ENCODE peak calls at places on chromosomes 7 and 10, in eight cellular contexts. One of them, this sample, is unnamed.

GRCh38 chr10:114857922-114858629 is 36.5 kb downstream of the FHIP2A start:
- DNase-seq in NCI-H1092 treated with DMSO at 0.1 percent for 48 hours: no peak
- DNase-seq in lower lobe of right lung: no peak
- DNase-seq in aorta: no peak
- DNase-seq in COR-L47: no peak
- DNase-seq in IMR-90: no peak
- DNase-seq in breast epithelium: no peak
- DNase-seq in stimulated activated CD4-positive, alpha-beta T cell treated with anti-CD3 and anti-CD28 coated beads, TNF-alpha, amount 100 ng/mL, for 4 hours: no peak
- DNase-seq in this sample: no peak

GRCh38 chr7:25727446-25727845 is 424.6 kb upstream of the NFE2L3 start:
- DNase-seq in aorta: no peak
- DNase-seq in breast epithelium: no peak
- DNase-seq in IMR-90: no peak
- DNase-seq in lower lobe of right lung: no peak
- DNase-seq in NCI-H1092 treated with DMSO at 0.1 percent for 48 hours: no peak
- DNase-seq in COR-L47: no peak
- DNase-seq in stimulated activated CD4-positive, alpha-beta T cell treated with anti-CD3 and anti-CD28 coated beads, TNF-alpha, amount 100 ng/mL, for 4 hours: no peak
- DNase-seq in this sample: no peak

GRCh38 chr10:43594944-43595589 is 11.2 kb upstream of the ZNF485 start:
- DNase-seq in aorta: no peak
- DNase-seq in lower lobe of right lung: no peak
- DNase-seq in breast epithelium: no peak
- DNase-seq in COR-L47: no peak
- DNase-seq in NCI-H1092 treated with DMSO at 0.1 percent for 48 hours: no peak
- DNase-seq in stimulated activated CD4-positive, alpha-beta T cell treated with anti-CD3 and anti-CD28 coated beads, TNF-alpha, amount 100 ng/mL, for 4 hours: no peak
- DNase-seq in IMR-90: peak; percentile 50
- DNase-seq in this sample: peak; percentile 54

GRCh38 chr7:23277359-23277989 is 21.7 kb upstream of the MALSU1 start:
- DNase-seq in breast epithelium: no peak
- DNase-seq in aorta: no peak
- DNase-seq in lower lobe of right lung: no peak
- DNase-seq in COR-L47: peak; percentile 61
- DNase-seq in IMR-90: peak; percentile 75
- DNase-seq in NCI-H1092 treated with DMSO at 0.1 percent for 48 hours: peak; percentile 66
- DNase-seq in stimulated activated CD4-positive, alpha-beta T cell treated with anti-CD3 and anti-CD28 coated beads, TNF-alpha, amount 100 ng/mL, for 4 hours: no peak
- DNase-seq in this sample: peak; percentile 77

GRCh38 chr7:3033581-3033980 is 10.1 kb downstream of the CARD11 start:
- DNase-seq in stimulated activated CD4-positive, alpha-beta T cell treated with anti-CD3 and anti-CD28 coated beads, TNF-alpha, amount 100 ng/mL, for 4 hours: no peak
- DNase-seq in lower lobe of right lung: no peak
- DNase-seq in NCI-H1092 treated with DMSO at 0.1 percent for 48 hours: peak; percentile 40
- DNase-seq in IMR-90: no peak
- DNase-seq in COR-L47: no peak
- DNase-seq in breast epithelium: no peak
- DNase-seq in aorta: no peak
- DNase-seq in this sample: peak; percentile 77

GRCh38 chr7:130356121-130356759 is 11.6 kb downstream of the CPA5 start:
- DNase-seq in aorta: peak; percentile 66
- DNase-seq in COR-L47: no peak
- DNase-seq in lower lobe of right lung: no peak
- DNase-seq in IMR-90: peak; percentile 99
- DNase-seq in breast epithelium: peak; percentile 86
- DNase-seq in NCI-H1092 treated with DMSO at 0.1 percent for 48 hours: no peak
- DNase-seq in stimulated activated CD4-positive, alpha-beta T cell treated with anti-CD3 and anti-CD28 coated beads, TNF-alpha, amount 100 ng/mL, for 4 hours: no peak
- DNase-seq in this sample: no peak

GRCh38 chr10:26779176-26779860 is 81.4 kb downstream of the ABI1 start:
- DNase-seq in lower lobe of right lung: no peak
- DNase-seq in aorta: no peak
- DNase-seq in NCI-H1092 treated with DMSO at 0.1 percent for 48 hours: no peak
- DNase-seq in stimulated activated CD4-positive, alpha-beta T cell treated with anti-CD3 and anti-CD28 coated beads, TNF-alpha, amount 100 ng/mL, for 4 hours: no peak
- DNase-seq in COR-L47: no peak
- DNase-seq in breast epithelium: no peak
- DNase-seq in IMR-90: no peak
- DNase-seq in this sample: no peak

GRCh38 chr10:29204119-29204518 is 84.8 kb upstream of the LYZL1 start:
- DNase-seq in IMR-90: no peak
- DNase-seq in NCI-H1092 treated with DMSO at 0.1 percent for 48 hours: no peak
- DNase-seq in stimulated activated CD4-positive, alpha-beta T cell treated with anti-CD3 and anti-CD28 coated beads, TNF-alpha, amount 100 ng/mL, for 4 hours: no peak
- DNase-seq in lower lobe of right lung: no peak
- DNase-seq in COR-L47: no peak
- DNase-seq in breast epithelium: no peak
- DNase-seq in aorta: no peak
- DNase-seq in this sample: no peak

GRCh38 chr10:6201511-6201975 is 1.2 kb upstream of the PFKFB3 start:
- DNase-seq in COR-L47: no peak
- DNase-seq in stimulated activated CD4-positive, alpha-beta T cell treated with anti-CD3 and anti-CD28 coated beads, TNF-alpha, amount 100 ng/mL, for 4 hours: peak; percentile 71
- DNase-seq in lower lobe of right lung: peak; percentile 86
- DNase-seq in NCI-H1092 treated with DMSO at 0.1 percent for 48 hours: peak; percentile 26
- DNase-seq in IMR-90: peak; percentile 70
- DNase-seq in breast epithelium: peak; percentile 56
- DNase-seq in aorta: peak; percentile 90
- DNase-seq in this sample: peak; percentile 89

GRCh38 chr7:134366481-134366880 is 49.8 kb upstream of the SLC35B4 start:
- DNase-seq in IMR-90: no peak
- DNase-seq in aorta: no peak
- DNase-seq in NCI-H1092 treated with DMSO at 0.1 percent for 48 hours: no peak
- DNase-seq in COR-L47: no peak
- DNase-seq in lower lobe of right lung: no peak
- DNase-seq in breast epithelium: no peak
- DNase-seq in stimulated activated CD4-positive, alpha-beta T cell treated with anti-CD3 and anti-CD28 coated beads, TNF-alpha, amount 100 ng/mL, for 4 hours: no peak
- DNase-seq in this sample: no peak

GRCh38 chr10:31034041-31034918 is 2.6 kb upstream of the ZNF438 start:
- DNase-seq in breast epithelium: no peak
- DNase-seq in lower lobe of right lung: no peak
- DNase-seq in COR-L47: no peak
- DNase-seq in stimulated activated CD4-positive, alpha-beta T cell treated with anti-CD3 and anti-CD28 coated beads, TNF-alpha, amount 100 ng/mL, for 4 hours: no peak
- DNase-seq in NCI-H1092 treated with DMSO at 0.1 percent for 48 hours: no peak
- DNase-seq in aorta: no peak
- DNase-seq in IMR-90: peak; percentile 97
- DNase-seq in this sample: no peak

GRCh38 chr10:15486404-15486803 is 115.3 kb upstream of the FAM171A1 start:
- DNase-seq in NCI-H1092 treated with DMSO at 0.1 percent for 48 hours: no peak
- DNase-seq in breast epithelium: no peak
- DNase-seq in stimulated activated CD4-positive, alpha-beta T cell treated with anti-CD3 and anti-CD28 coated beads, TNF-alpha, amount 100 ng/mL, for 4 hours: no peak
- DNase-seq in lower lobe of right lung: no peak
- DNase-seq in IMR-90: peak; percentile 9
- DNase-seq in aorta: no peak
- DNase-seq in COR-L47: no peak
- DNase-seq in this sample: no peak

GRCh38 chr7:105309235-105310156 is 79.2 kb downstream of the SRPK2 start:
- DNase-seq in lower lobe of right lung: no peak
- DNase-seq in COR-L47: peak; percentile 6
- DNase-seq in aorta: no peak
- DNase-seq in IMR-90: no peak
- DNase-seq in NCI-H1092 treated with DMSO at 0.1 percent for 48 hours: no peak
- DNase-seq in breast epithelium: no peak
- DNase-seq in stimulated activated CD4-positive, alpha-beta T cell treated with anti-CD3 and anti-CD28 coated beads, TNF-alpha, amount 100 ng/mL, for 4 hours: no peak
- DNase-seq in this sample: peak; percentile 29

GRCh38 chr10:50152792-50153272 is 85.1 kb downstream of the WASHC2A start:
- DNase-seq in aorta: no peak
- DNase-seq in IMR-90: no peak
- DNase-seq in NCI-H1092 treated with DMSO at 0.1 percent for 48 hours: no peak
- DNase-seq in breast epithelium: no peak
- DNase-seq in stimulated activated CD4-positive, alpha-beta T cell treated with anti-CD3 and anti-CD28 coated beads, TNF-alpha, amount 100 ng/mL, for 4 hours: no peak
- DNase-seq in lower lobe of right lung: peak; percentile 52
- DNase-seq in COR-L47: no peak
- DNase-seq in this sample: no peak

GRCh38 chr10:110568055-110568735 is 700 bp downstream of the SMC3 start:
- DNase-seq in COR-L47: peak; percentile 6
- DNase-seq in NCI-H1092 treated with DMSO at 0.1 percent for 48 hours: peak; percentile 29
- DNase-seq in breast epithelium: no peak
- DNase-seq in aorta: no peak
- DNase-seq in stimulated activated CD4-positive, alpha-beta T cell treated with anti-CD3 and anti-CD28 coated beads, TNF-alpha, amount 100 ng/mL, for 4 hours: peak; percentile 28
- DNase-seq in lower lobe of right lung: peak; percentile 64
- DNase-seq in IMR-90: no peak
- DNase-seq in this sample: peak; percentile 55

GRCh38 chr7:24769014-24769830 is 12.0 kb upstream of the GSDME start:
- DNase-seq in lower lobe of right lung: no peak
- DNase-seq in IMR-90: no peak
- DNase-seq in NCI-H1092 treated with DMSO at 0.1 percent for 48 hours: no peak
- DNase-seq in breast epithelium: no peak
- DNase-seq in stimulated activated CD4-positive, alpha-beta T cell treated with anti-CD3 and anti-CD28 coated beads, TNF-alpha, amount 100 ng/mL, for 4 hours: no peak
- DNase-seq in aorta: no peak
- DNase-seq in COR-L47: no peak
- DNase-seq in this sample: no peak

GRCh38 chr7:90210925-90211324 is 615 bp upstream of the STEAP2 start:
- DNase-seq in IMR-90: no peak
- DNase-seq in breast epithelium: no peak
- DNase-seq in COR-L47: no peak
- DNase-seq in lower lobe of right lung: no peak
- DNase-seq in NCI-H1092 treated with DMSO at 0.1 percent for 48 hours: no peak
- DNase-seq in stimulated activated CD4-positive, alpha-beta T cell treated with anti-CD3 and anti-CD28 coated beads, TNF-alpha, amount 100 ng/mL, for 4 hours: no peak
- DNase-seq in aorta: no peak
- DNase-seq in this sample: no peak

GRCh38 chr10:80260295-80261243 is 28.9 kb downstream of the MAT1A start:
- DNase-seq in stimulated activated CD4-positive, alpha-beta T cell treated with anti-CD3 and anti-CD28 coated beads, TNF-alpha, amount 100 ng/mL, for 4 hours: no peak
- DNase-seq in IMR-90: no peak
- DNase-seq in COR-L47: no peak
- DNase-seq in breast epithelium: no peak
- DNase-seq in aorta: no peak
- DNase-seq in lower lobe of right lung: no peak
- DNase-seq in NCI-H1092 treated with DMSO at 0.1 percent for 48 hours: peak; percentile 10
- DNase-seq in this sample: peak; percentile 40

GRCh38 chr10:74156919-74157289 is 5.9 kb downstream of the ADK start:
- DNase-seq in COR-L47: no peak
- DNase-seq in NCI-H1092 treated with DMSO at 0.1 percent for 48 hours: no peak
- DNase-seq in IMR-90: peak; percentile 60
- DNase-seq in aorta: no peak
- DNase-seq in stimulated activated CD4-positive, alpha-beta T cell treated with anti-CD3 and anti-CD28 coated beads, TNF-alpha, amount 100 ng/mL, for 4 hours: no peak
- DNase-seq in lower lobe of right lung: no peak
- DNase-seq in breast epithelium: no peak
- DNase-seq in this sample: peak; percentile 42

GRCh38 chr7:5827755-5828154 is 46.3 kb upstream of the RNF216 start:
- DNase-seq in NCI-H1092 treated with DMSO at 0.1 percent for 48 hours: no peak
- DNase-seq in COR-L47: no peak
- DNase-seq in lower lobe of right lung: peak; percentile 52
- DNase-seq in stimulated activated CD4-positive, alpha-beta T cell treated with anti-CD3 and anti-CD28 coated beads, TNF-alpha, amount 100 ng/mL, for 4 hours: peak; percentile 20
- DNase-seq in IMR-90: no peak
- DNase-seq in aorta: peak; percentile 29
- DNase-seq in breast epithelium: no peak
- DNase-seq in this sample: peak; percentile 52

GRCh38 chr7:34091330-34091917 is 186.1 kb downstream of the BMPER start:
- DNase-seq in aorta: no peak
- DNase-seq in stimulated activated CD4-positive, alpha-beta T cell treated with anti-CD3 and anti-CD28 coated beads, TNF-alpha, amount 100 ng/mL, for 4 hours: no peak
- DNase-seq in breast epithelium: no peak
- DNase-seq in COR-L47: no peak
- DNase-seq in lower lobe of right lung: no peak
- DNase-seq in IMR-90: peak; percentile 69
- DNase-seq in NCI-H1092 treated with DMSO at 0.1 percent for 48 hours: peak; percentile 7
- DNase-seq in this sample: peak; percentile 25

GRCh38 chr10:97673736-97674525 is 13.1 kb downstream of the AVPI1 start:
- DNase-seq in NCI-H1092 treated with DMSO at 0.1 percent for 48 hours: no peak
- DNase-seq in COR-L47: no peak
- DNase-seq in breast epithelium: no peak
- DNase-seq in lower lobe of right lung: no peak
- DNase-seq in stimulated activated CD4-positive, alpha-beta T cell treated with anti-CD3 and anti-CD28 coated beads, TNF-alpha, amount 100 ng/mL, for 4 hours: no peak
- DNase-seq in IMR-90: peak; percentile 79
- DNase-seq in aorta: no peak
- DNase-seq in this sample: peak; percentile 19

GRCh38 chr10:133455611-133456031 is 1.9 kb downstream of the SCART1 start:
- DNase-seq in stimulated activated CD4-positive, alpha-beta T cell treated with anti-CD3 and anti-CD28 coated beads, TNF-alpha, amount 100 ng/mL, for 4 hours: no peak
- DNase-seq in aorta: no peak
- DNase-seq in COR-L47: no peak
- DNase-seq in lower lobe of right lung: no peak
- DNase-seq in breast epithelium: peak; percentile 8
- DNase-seq in NCI-H1092 treated with DMSO at 0.1 percent for 48 hours: no peak
- DNase-seq in IMR-90: no peak
- DNase-seq in this sample: no peak

GRCh38 chr7:26356929-26357792 is 65.5 kb downstream of the SNX10 start:
- DNase-seq in COR-L47: no peak
- DNase-seq in lower lobe of right lung: no peak
- DNase-seq in NCI-H1092 treated with DMSO at 0.1 percent for 48 hours: no peak
- DNase-seq in aorta: no peak
- DNase-seq in IMR-90: no peak
- DNase-seq in breast epithelium: no peak
- DNase-seq in stimulated activated CD4-positive, alpha-beta T cell treated with anti-CD3 and anti-CD28 coated beads, TNF-alpha, amount 100 ng/mL, for 4 hours: no peak
- DNase-seq in this sample: no peak

GRCh38 chr7:120949393-120949799 is 1.2 kb upstream of the ING3 start:
- DNase-seq in lower lobe of right lung: no peak
- DNase-seq in IMR-90: no peak
- DNase-seq in stimulated activated CD4-positive, alpha-beta T cell treated with anti-CD3 and anti-CD28 coated beads, TNF-alpha, amount 100 ng/mL, for 4 hours: no peak
- DNase-seq in aorta: no peak
- DNase-seq in NCI-H1092 treated with DMSO at 0.1 percent for 48 hours: no peak
- DNase-seq in COR-L47: no peak
- DNase-seq in breast epithelium: no peak
- DNase-seq in this sample: no peak

GRCh38 chr7:35329026-35329425 is 75.1 kb upstream of the TBX20 start:
- DNase-seq in lower lobe of right lung: no peak
- DNase-seq in stimulated activated CD4-positive, alpha-beta T cell treated with anti-CD3 and anti-CD28 coated beads, TNF-alpha, amount 100 ng/mL, for 4 hours: no peak
- DNase-seq in aorta: no peak
- DNase-seq in breast epithelium: no peak
- DNase-seq in NCI-H1092 treated with DMSO at 0.1 percent for 48 hours: no peak
- DNase-seq in IMR-90: no peak
- DNase-seq in COR-L47: no peak
- DNase-seq in this sample: no peak

GRCh38 chr7:100485514-100485913 is 1.8 kb downstream of the NYAP1 start:
- DNase-seq in NCI-H1092 treated with DMSO at 0.1 percent for 48 hours: no peak
- DNase-seq in breast epithelium: no peak
- DNase-seq in IMR-90: no peak
- DNase-seq in aorta: no peak
- DNase-seq in COR-L47: no peak
- DNase-seq in stimulated activated CD4-positive, alpha-beta T cell treated with anti-CD3 and anti-CD28 coated beads, TNF-alpha, amount 100 ng/mL, for 4 hours: no peak
- DNase-seq in lower lobe of right lung: no peak
- DNase-seq in this sample: no peak

GRCh38 chr10:7030134-7030855 is 380.5 kb downstream of the SFMBT2 start:
- DNase-seq in lower lobe of right lung: no peak
- DNase-seq in stimulated activated CD4-positive, alpha-beta T cell treated with anti-CD3 and anti-CD28 coated beads, TNF-alpha, amount 100 ng/mL, for 4 hours: no peak
- DNase-seq in IMR-90: no peak
- DNase-seq in breast epithelium: no peak
- DNase-seq in COR-L47: no peak
- DNase-seq in aorta: no peak
- DNase-seq in NCI-H1092 treated with DMSO at 0.1 percent for 48 hours: no peak
- DNase-seq in this sample: no peak

GRCh38 chr10:43390791-43391190 is 18.2 kb downstream of the HNRNPF start:
- DNase-seq in NCI-H1092 treated with DMSO at 0.1 percent for 48 hours: no peak
- DNase-seq in IMR-90: peak; percentile 49
- DNase-seq in aorta: peak; percentile 25
- DNase-seq in lower lobe of right lung: no peak
- DNase-seq in breast epithelium: no peak
- DNase-seq in stimulated activated CD4-positive, alpha-beta T cell treated with anti-CD3 and anti-CD28 coated beads, TNF-alpha, amount 100 ng/mL, for 4 hours: no peak
- DNase-seq in COR-L47: no peak
- DNase-seq in this sample: no peak

GRCh38 chr7:26293569-26294308 is 2.1 kb downstream of the SNX10 start:
- DNase-seq in lower lobe of right lung: no peak
- DNase-seq in IMR-90: no peak
- DNase-seq in NCI-H1092 treated with DMSO at 0.1 percent for 48 hours: no peak
- DNase-seq in COR-L47: no peak
- DNase-seq in breast epithelium: no peak
- DNase-seq in stimulated activated CD4-positive, alpha-beta T cell treated with anti-CD3 and anti-CD28 coated beads, TNF-alpha, amount 100 ng/mL, for 4 hours: peak; percentile 37
- DNase-seq in aorta: no peak
- DNase-seq in this sample: peak; percentile 10

GRCh38 chr7:22445140-22445722 is 54.8 kb downstream of the STEAP1B start:
- DNase-seq in lower lobe of right lung: peak; percentile 81
- DNase-seq in breast epithelium: peak; percentile 60
- DNase-seq in aorta: peak; percentile 57
- DNase-seq in COR-L47: no peak
- DNase-seq in IMR-90: peak; percentile 8
- DNase-seq in NCI-H1092 treated with DMSO at 0.1 percent for 48 hours: peak; percentile 97
- DNase-seq in stimulated activated CD4-positive, alpha-beta T cell treated with anti-CD3 and anti-CD28 coated beads, TNF-alpha, amount 100 ng/mL, for 4 hours: no peak
- DNase-seq in this sample: peak; percentile 96

GRCh38 chr10:14588084-14588937 is 186.4 kb downstream of the FAM107B start:
- DNase-seq in NCI-H1092 treated with DMSO at 0.1 percent for 48 hours: no peak
- DNase-seq in lower lobe of right lung: no peak
- DNase-seq in IMR-90: peak; percentile 100
- DNase-seq in breast epithelium: no peak
- DNase-seq in COR-L47: no peak
- DNase-seq in stimulated activated CD4-positive, alpha-beta T cell treated with anti-CD3 and anti-CD28 coated beads, TNF-alpha, amount 100 ng/mL, for 4 hours: no peak
- DNase-seq in aorta: peak; percentile 79
- DNase-seq in this sample: no peak

GRCh38 chr7:101549734-101550133 is 79.4 kb downstream of the MYL10 start:
- DNase-seq in COR-L47: no peak
- DNase-seq in breast epithelium: no peak
- DNase-seq in NCI-H1092 treated with DMSO at 0.1 percent for 48 hours: no peak
- DNase-seq in IMR-90: no peak
- DNase-seq in aorta: peak; percentile 8
- DNase-seq in stimulated activated CD4-positive, alpha-beta T cell treated with anti-CD3 and anti-CD28 coated beads, TNF-alpha, amount 100 ng/mL, for 4 hours: no peak
- DNase-seq in lower lobe of right lung: peak; percentile 4
- DNase-seq in this sample: no peak

GRCh38 chr7:112143567-112143966 is 62.6 kb downstream of the DOCK4 start:
- DNase-seq in aorta: peak; percentile 68
- DNase-seq in COR-L47: no peak
- DNase-seq in breast epithelium: no peak
- DNase-seq in stimulated activated CD4-positive, alpha-beta T cell treated with anti-CD3 and anti-CD28 coated beads, TNF-alpha, amount 100 ng/mL, for 4 hours: no peak
- DNase-seq in lower lobe of right lung: no peak
- DNase-seq in NCI-H1092 treated with DMSO at 0.1 percent for 48 hours: no peak
- DNase-seq in IMR-90: peak; percentile 94
- DNase-seq in this sample: no peak